ENCODE peak calls at places on chromosome 11, in seven cellular contexts. V, T, I, M, P, G and F are unnamed samples.

GRCh38 chr11:130163346-130164220 is 4.0 kb downstream of the ST14 start:
- DNase-seq in V (peak; percentile 62), I (no peak), G (no peak), T (no peak), M (peak; percentile 51), P (peak; percentile 66), F (no peak)

GRCh38 chr11:15677181-15677580 is 562.5 kb downstream of the INSC start:
- DNase-seq in M (no peak), T (no peak), I (no peak), V (no peak), G (no peak), P (no peak), F (no peak)

GRCh38 chr11:66081505-66081904 is 11.4 kb downstream of the PACS1 start:
- DNase-seq in I (no peak), P (peak; percentile 83), G (no peak), V (no peak), M (peak; percentile 64), T (no peak), F (no peak)

GRCh38 chr11:111454561-111455192 is 57.5 kb downstream of the BTG4 start:
- DNase-seq in V (no peak), P (no peak), T (no peak), I (peak; percentile 68), G (no peak), M (peak; percentile 60), F (peak; percentile 64)

GRCh38 chr11:121538054-121538453 is 85.3 kb upstream of the SORL1-AS1 start:
- DNase-seq in I (no peak), T (no peak), V (no peak), M (no peak), P (no peak), G (no peak), F (no peak)

GRCh38 chr11:58757449-58757848 is 25.7 kb upstream of the GLYAT start:
- DNase-seq in G (no peak), T (no peak), V (no peak), P (no peak), M (no peak), I (no peak), F (no peak)

GRCh38 chr11:114893329-114893728 is 215.0 kb downstream of the NXPE2 start:
- DNase-seq in I (no peak), M (no peak), P (no peak), T (no peak), V (no peak), G (no peak), F (no peak)

GRCh38 chr11:113188433-113188834 is 125.9 kb upstream of the TTC12 start:
- DNase-seq in I (no peak), V (no peak), P (no peak), M (no peak), G (no peak), T (no peak), F (no peak)

GRCh38 chr11:86303257-86303656 is 1.2 kb downstream of the HIKESHI start:
- DNase-seq in T (no peak), G (no peak), V (no peak), I (no peak), P (no peak), M (no peak), F (no peak)

GRCh38 chr11:19191530-19192169 is 10.1 kb downstream of the CSRP3 start:
- DNase-seq in I (no peak), M (no peak), P (no peak), V (no peak), G (no peak), T (no peak), F (no peak)

GRCh38 chr11:124970925-124971324 is 16.9 kb downstream of the CCDC15 start:
- DNase-seq in G (no peak), I (peak; percentile 60), V (no peak), P (no peak), M (peak; percentile 17), T (no peak), F (no peak)

GRCh38 chr11:64387916-64388315 is 29.0 kb downstream of the RPS6KA4 start:
- DNase-seq in T (no peak), I (no peak), G (no peak), P (no peak), M (no peak), V (no peak), F (no peak)

GRCh38 chr11:29224739-29225384 is 792.0 kb downstream of the KCNA4 start:
- DNase-seq in V (no peak), T (no peak), G (peak; percentile 40), I (no peak), M (no peak), P (no peak), F (no peak)

GRCh38 chr11:5004429-5005274 is 10.0 kb downstream of the OR51L1 start:
- DNase-seq in T (no peak), I (peak; percentile 57), G (peak; percentile 44), V (no peak), M (peak; percentile 58), P (no peak), F (no peak)

GRCh38 chr11:116420770-116421528 is 351.8 kb downstream of the BUD13 start:
- DNase-seq in G (no peak), P (no peak), T (no peak), V (no peak), I (no peak), M (peak; percentile 31), F (no peak)

GRCh38 chr11:12997168-12997567 is 11.9 kb upstream of the RASSF10 start:
- DNase-seq in P (no peak), I (no peak), T (no peak), G (no peak), M (no peak), V (no peak), F (no peak)

GRCh38 chr11:64742087-64742939 is 1.6 kb downstream of the RASGRP2 start:
- DNase-seq in P (no peak), V (no peak), G (no peak), T (no peak), M (no peak), I (no peak), F (no peak)

GRCh38 chr11:122069946-122070345 is 46.1 kb downstream of the BLID start:
- DNase-seq in I (peak; percentile 92), M (peak; percentile 4), G (no peak), T (no peak), V (peak; percentile 80), P (peak; percentile 66), F (peak; percentile 76)

GRCh38 chr11:66421492-66422205 is 814 bp downstream of the NPAS4 start:
- DNase-seq in I (peak; percentile 90), M (peak; percentile 83), P (peak; percentile 88), V (peak; percentile 93), G (peak; percentile 90), T (no peak), F (peak; percentile 98)

GRCh38 chr11:120399312-120399711 is 63.1 kb downstream of the ARHGEF12 start:
- DNase-seq in T (no peak), P (no peak), I (peak; percentile 65), M (no peak), G (no peak), V (no peak), F (no peak)

GRCh38 chr11:61732705-61733104 is 19.7 kb upstream of the MYRF start:
- DNase-seq in I (peak; percentile 47), T (no peak), P (no peak), M (no peak), G (no peak), V (no peak), F (no peak)

GRCh38 chr11:35662061-35662648 is 420 bp upstream of the TRIM44 start:
- DNase-seq in I (peak; percentile 5), G (no peak), P (no peak), V (no peak), M (no peak), T (no peak), F (no peak)

GRCh38 chr11:75313457-75314272 is 37.8 kb downstream of the ARRB1 start:
- DNase-seq in G (peak; percentile 77), M (no peak), P (peak; percentile 77), T (no peak), V (no peak), I (peak; percentile 80), F (no peak)

GRCh38 chr11:97140885-97141494 is 751.2 kb downstream of the JRKL start:
- DNase-seq in G (no peak), V (no peak), M (no peak), T (no peak), P (no peak), I (peak; percentile 14), F (no peak)
- TF ChIP-seq CTCF in G (peak; percentile 22), V (no peak), M (no peak), T (peak; percentile 53), P (peak; percentile 29), I (no peak), F (peak; percentile 79)

DNA sequence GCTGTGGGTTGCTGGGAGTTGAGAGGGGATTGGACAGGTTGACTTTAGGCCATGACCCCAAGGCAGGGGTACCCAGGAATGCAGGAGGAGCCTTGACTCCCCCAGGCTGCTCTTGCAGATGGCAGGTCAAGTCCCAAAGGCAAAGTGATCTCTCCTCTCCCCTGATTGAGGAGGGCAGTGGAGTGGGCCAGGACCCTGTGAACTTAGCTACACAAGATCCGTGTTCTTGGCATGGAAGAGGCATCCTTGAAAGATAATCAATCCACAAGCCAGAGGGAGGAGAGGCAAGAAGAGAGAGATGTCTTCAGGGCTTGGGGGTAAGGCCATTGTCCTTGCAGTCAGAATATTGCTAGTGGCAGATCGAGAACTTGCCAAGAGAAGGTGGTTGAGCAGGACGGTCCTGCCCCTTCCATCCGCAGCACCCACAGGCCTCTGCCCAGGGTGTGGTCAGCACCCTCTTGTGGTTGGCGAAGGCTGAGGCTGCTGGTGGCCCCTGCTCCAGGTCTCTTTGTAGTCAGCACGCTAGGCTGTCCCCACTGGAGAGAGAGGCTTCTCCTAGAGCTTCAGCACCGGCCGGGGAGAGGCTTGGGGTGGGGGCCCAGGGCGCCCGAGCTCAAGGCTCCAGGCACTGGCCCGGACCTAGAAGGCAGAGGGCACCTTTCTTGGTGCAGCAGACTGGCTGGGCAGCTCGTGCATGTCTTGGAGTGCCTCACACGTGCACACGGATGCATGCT is 45.4 kb downstream of the KCNC1 start:
- DNase-seq in G (no peak), T (peak; percentile 74), V (no peak), P (no peak), I (no peak), M (no peak), F (no peak)
- TF ChIP-seq CTCF in G (no peak), T (no peak), V (no peak), P (no peak), I (no peak), M (no peak), F (no peak)

GRCh38 chr11:43644626-43645299 is 35.8 kb upstream of the HSD17B12 start:
- DNase-seq in I (peak; percentile 61), T (no peak), V (no peak), G (no peak), M (no peak), P (no peak), F (no peak)

GRCh38 chr11:43648888-43649287 is 31.6 kb upstream of the HSD17B12 start:
- DNase-seq in T (no peak), M (no peak), V (no peak), I (no peak), P (no peak), G (no peak), F (no peak)

GRCh38 chr11:43639920-43640319 is 40.6 kb upstream of the HSD17B12 start:
- DNase-seq in P (no peak), V (no peak), M (no peak), I (no peak), T (no peak), G (no peak), F (no peak)

GRCh38 chr11:43646767-43647166 is 33.8 kb upstream of the HSD17B12 start:
- DNase-seq in M (no peak), G (no peak), T (no peak), I (no peak), V (no peak), P (no peak), F (no peak)

GRCh38 chr11:43643898-43644625 is 36.5 kb upstream of the HSD17B12 start:
- DNase-seq in T (peak; percentile 93), I (peak; percentile 87), G (peak; percentile 89), V (peak; percentile 80), P (peak; percentile 92), M (peak; percentile 87), F (peak; percentile 84)
- TF ChIP-seq CTCF in T (peak; percentile 33), I (no peak), G (no peak), V (no peak), P (no peak), M (no peak), F (no peak)

GRCh38 chr11:8688414-8689362 is 6.1 kb downstream of the RPL27A start:
- DNase-seq in M (peak; percentile 94), T (no peak), P (peak; percentile 95), I (peak; percentile 96), V (peak; percentile 96), G (peak; percentile 97), F (peak; percentile 92)
- TF ChIP-seq CTCF in M (no peak), T (peak; percentile 56), P (no peak), I (no peak), V (no peak), G (no peak), F (no peak)